ENCODE peak calls at places on chromosomes 2 and 18, in five cellular contexts. U, P, O, I and J are unnamed samples.

GRCh38 chr2:53740170-53740569 is 27.4 kb upstream of the CHAC2 start:
- DNase-seq in U (peak), P (peak), O (peak), I (peak), J (peak)

GRCh38 chr2:110125292-110125691 is 9.7 kb upstream of the MALL start:
- DNase-seq in U (no peak), P (no peak), O (peak), I (no peak), J (no peak)

GRCh38 chr2:24313744-24314632 is 46.3 kb downstream of the ITSN2 start:
- DNase-seq in U (no peak), P (no peak), O (peak), I (peak), J (no peak)

GRCh38 chr2:158315000-158315399 is 141.6 kb downstream of the CCDC148 start:
- DNase-seq in U (no peak), P (no peak), O (no peak), I (no peak), J (no peak)

GRCh38 chr2:233811087-233811486 is 33.0 kb downstream of the MROH2A start:
- DNase-seq in U (no peak), P (no peak), O (no peak), I (no peak), J (no peak)

GRCh38 chr2:41806286-41806685 is 241.5 kb upstream of the PKDCC start:
- DNase-seq in U (no peak), P (no peak), O (no peak), I (no peak), J (no peak)

GRCh38 chr2:240149943-240150784 is 9.7 kb upstream of the OTOS start:
- DNase-seq in U (peak), P (peak), O (peak), I (peak), J (peak)

GRCh38 chr2:104938226-104938941 is 84.5 kb downstream of the POU3F3 start:
- DNase-seq in U (no peak), P (no peak), O (no peak), I (no peak), J (no peak)

GRCh38 chr2:20223345-20224190 is 1.4 kb downstream of the SDC1 start:
- DNase-seq in U (peak), P (no peak), O (peak), I (peak), J (peak)

GRCh38 chr2:36356199-36356989 is 816 bp downstream of the CRIM1 start:
- DNase-seq in U (peak), P (no peak), O (peak), I (peak), J (peak)

GRCh38 chr2:169933124-169933711 is 106.0 kb downstream of the UBR3 start:
- DNase-seq in U (peak), P (peak), O (peak), I (peak), J (peak)

GRCh38 chr18:6570581-6571238 is 156.0 kb upstream of the L3MBTL4 start:
- DNase-seq in U (peak), P (no peak), O (no peak), I (no peak), J (no peak)

GRCh38 chr2:46829240-46829970 is 86.2 kb downstream of the MCFD2 start:
- DNase-seq in U (no peak), P (no peak), O (no peak), I (no peak), J (no peak)

GRCh38 chr2:27262379-27263286 is at the start of gene SLC30A3:
- DNase-seq in U (peak), P (peak), O (peak), I (no peak), J (peak)

GRCh38 chr2:216287251-216287650 is 85.0 kb downstream of the MARCHF4 start:
- DNase-seq in U (no peak), P (no peak), O (peak), I (no peak), J (peak)

GRCh38 chr2:49616800-49617199 is 462.5 kb upstream of the FSHR start:
- DNase-seq in U (peak), P (no peak), O (peak), I (peak), J (peak)

GRCh38 chr2:120879401-120880295 is 144.0 kb downstream of the GLI2 start:
- DNase-seq in U (peak), P (no peak), O (no peak), I (no peak), J (peak)

GRCh38 chr2:151305129-151305691 is 15.7 kb upstream of the NMI start:
- DNase-seq in U (no peak), P (no peak), O (no peak), I (no peak), J (no peak)

GRCh38 chr2:150339282-150339681 is 148.2 kb downstream of the RND3 start:
- DNase-seq in U (no peak), P (no peak), O (peak), I (no peak), J (no peak)

GRCh38 chr2:158921599-158922408 is 46.6 kb upstream of the TANC1 start:
- DNase-seq in U (no peak), P (no peak), O (no peak), I (no peak), J (peak)

GRCh38 chr2:127134833-127135830 is 28.2 kb upstream of the BIN1 start:
- DNase-seq in U (no peak), P (no peak), O (no peak), I (no peak), J (no peak)

GRCh38 chr2:225170162-225170561 is 127.9 kb upstream of the DOCK10 start:
- DNase-seq in U (no peak), P (no peak), O (no peak), I (no peak), J (no peak)

GRCh38 chr2:131394147-131394931 is 30.4 kb upstream of the RAB6D start:
- DNase-seq in U (peak), P (no peak), O (peak), I (no peak), J (peak)

GRCh38 chr2:109545828-109546713 is 67.7 kb downstream of the SEPTIN10 start:
- DNase-seq in U (peak), P (peak), O (peak), I (peak), J (peak)

GRCh38 chr18:8031496-8031895 is 464.4 kb downstream of the PTPRM start:
- DNase-seq in U (no peak), P (no peak), O (no peak), I (no peak), J (no peak)

GRCh38 chr2:235864311-235864710 is 303.9 kb downstream of the GBX2 start:
- DNase-seq in U (no peak), P (no peak), O (no peak), I (no peak), J (no peak)

GRCh38 chr2:237888389-237888788 is 29.0 kb downstream of the RAMP1 start:
- DNase-seq in U (no peak), P (no peak), O (peak), I (peak), J (no peak)

GRCh38 chr2:184654945-184655344 is 56.6 kb downstream of the ZNF804A start:
- DNase-seq in U (no peak), P (no peak), O (peak), I (no peak), J (no peak)
- TF ChIP-seq EZH2phosphoT487 in U (no peak), P (no peak), O (no peak), I (no peak), J (no peak)

DNA sequence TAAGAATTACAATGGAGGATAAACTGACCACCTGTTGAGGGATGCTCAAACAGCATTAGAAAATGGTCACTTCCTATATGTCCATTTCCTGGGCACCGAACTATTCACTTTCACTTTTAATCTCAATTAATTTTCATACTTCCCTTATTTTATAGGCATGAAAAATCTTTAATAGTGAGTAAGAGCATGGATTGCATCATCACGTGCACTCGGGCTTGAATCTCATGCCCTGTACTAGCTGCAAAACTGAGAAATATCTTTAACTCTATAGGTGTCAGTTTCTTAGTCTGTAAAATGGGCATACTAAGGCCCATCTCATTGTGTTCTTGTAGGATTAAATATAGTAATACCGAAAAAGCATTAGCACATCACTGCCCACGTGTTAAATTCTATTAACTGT is 183.9 kb upstream of the FIGN start:
- DNase-seq in U (no peak), P (no peak), O (peak), I (no peak), J (no peak)
- H3K4me2 ChIP-seq in U (no peak), P (no peak), O (no peak), I (peak), J (no peak)

GRCh38 chr18:10354241-10354811 is 100.1 kb upstream of the APCDD1 start:
- DNase-seq in U (no peak), P (no peak), O (peak), I (no peak), J (no peak)
- H3K27ac ChIP-seq in U (no peak), P (no peak), O (no peak), I (no peak), J (no peak)

GRCh38 chr2:11243512-11243911 is 88.2 kb downstream of the SLC66A3 start:
- DNase-seq in U (no peak), P (no peak), O (no peak), I (no peak), J (no peak)
- TF ChIP-seq EZH2phosphoT487 in U (no peak), P (no peak), O (no peak), I (no peak), J (no peak)

GRCh38 chr2:175432021-175432420 is 250.5 kb upstream of the ATP5MC3 start:
- DNase-seq in U (no peak), P (no peak), O (no peak), I (no peak), J (peak)
- H3K4me2 ChIP-seq in U (no peak), P (no peak), O (no peak), I (no peak), J (peak)

GRCh38 chr2:189369566-189369965 is 71.7 kb upstream of the WDR75 start:
- DNase-seq in U (no peak), P (no peak), O (peak), I (peak), J (no peak)
- H3K27ac ChIP-seq in U (no peak), P (no peak), O (peak), I (peak), J (no peak)

GRCh38 chr18:58044370-58045264 is 591 bp downstream of the NEDD4L start:
- DNase-seq in U (peak), P (no peak), O (peak), I (peak), J (peak)
- TF ChIP-seq EZH2phosphoT487 in U (no peak), P (no peak), O (no peak), I (no peak), J (no peak)